ENCODE peak calls at places on chromosome 9, in four cellular contexts. One of them, this sample, is unnamed.

GRCh38 chr9:131635285-131635684 is 90.0 kb downstream of the PRRT1B start:
- DNase-seq in CD4-positive, CD25-positive, alpha-beta regulatory T cell: peak; percentile 93
- DNase-seq in fibroblast of lung: peak; percentile 96
- DNase-seq in SK-N-SH: no peak
- DNase-seq in this sample: peak; percentile 82

GRCh38 chr9:105993051-105993854 is 298.9 kb downstream of the TMEM38B start:
- DNase-seq in fibroblast of lung: no peak
- DNase-seq in CD4-positive, CD25-positive, alpha-beta regulatory T cell: no peak
- DNase-seq in SK-N-SH: no peak
- DNase-seq in this sample: no peak

GRCh38 chr9:74887041-74887980 is at the start of gene TRPM6:
- DNase-seq in SK-N-SH: peak; percentile 60
- DNase-seq in CD4-positive, CD25-positive, alpha-beta regulatory T cell: peak; percentile 36
- DNase-seq in fibroblast of lung: peak; percentile 82
- DNase-seq in this sample: peak; percentile 43

GRCh38 chr9:98770717-98771116 is 25.6 kb downstream of the ANKS6 start:
- DNase-seq in SK-N-SH: no peak
- DNase-seq in fibroblast of lung: no peak
- DNase-seq in CD4-positive, CD25-positive, alpha-beta regulatory T cell: no peak
- DNase-seq in this sample: no peak

GRCh38 chr9:131270171-131271015 is 5.9 kb downstream of the FAM78A start:
- DNase-seq in CD4-positive, CD25-positive, alpha-beta regulatory T cell: peak; percentile 82
- DNase-seq in fibroblast of lung: no peak
- DNase-seq in SK-N-SH: no peak
- DNase-seq in this sample: no peak

GRCh38 chr9:20804476-20805253 is 120.6 kb downstream of the FOCAD start:
- DNase-seq in CD4-positive, CD25-positive, alpha-beta regulatory T cell: no peak
- DNase-seq in SK-N-SH: no peak
- DNase-seq in fibroblast of lung: no peak
- DNase-seq in this sample: no peak

GRCh38 chr9:125387861-125388524 is 126.4 kb downstream of the GAPVD1 start:
- DNase-seq in SK-N-SH: no peak
- DNase-seq in fibroblast of lung: no peak
- DNase-seq in CD4-positive, CD25-positive, alpha-beta regulatory T cell: no peak
- DNase-seq in this sample: no peak

GRCh38 chr9:115691097-115691496 is 462.5 kb upstream of the PAPPA start:
- DNase-seq in fibroblast of lung: peak; percentile 96
- DNase-seq in SK-N-SH: no peak
- DNase-seq in CD4-positive, CD25-positive, alpha-beta regulatory T cell: no peak
- DNase-seq in this sample: no peak

GRCh38 chr9:134171316-134172197 is 7.2 kb upstream of the RNU6ATAC start:
- DNase-seq in SK-N-SH: no peak
- DNase-seq in fibroblast of lung: peak; percentile 70
- DNase-seq in CD4-positive, CD25-positive, alpha-beta regulatory T cell: no peak
- DNase-seq in this sample: no peak

GRCh38 chr9:14661421-14662059 is 31.7 kb downstream of the ZDHHC21 start:
- DNase-seq in CD4-positive, CD25-positive, alpha-beta regulatory T cell: peak; percentile 40
- DNase-seq in SK-N-SH: peak; percentile 58
- DNase-seq in fibroblast of lung: peak; percentile 60
- DNase-seq in this sample: no peak

GRCh38 chr9:130912932-130913598 is 16.5 kb upstream of the QRFP start:
- DNase-seq in SK-N-SH: no peak
- DNase-seq in CD4-positive, CD25-positive, alpha-beta regulatory T cell: no peak
- DNase-seq in fibroblast of lung: peak; percentile 81
- DNase-seq in this sample: no peak

GRCh38 chr9:35806101-35806500 is 6.0 kb downstream of the SPAG8 start:
- DNase-seq in CD4-positive, CD25-positive, alpha-beta regulatory T cell: no peak
- DNase-seq in SK-N-SH: no peak
- DNase-seq in fibroblast of lung: no peak
- DNase-seq in this sample: no peak

GRCh38 chr9:26975728-26976707 is 19.8 kb downstream of the IFT74 start:
- DNase-seq in SK-N-SH: peak; percentile 10
- DNase-seq in fibroblast of lung: peak; percentile 51
- DNase-seq in CD4-positive, CD25-positive, alpha-beta regulatory T cell: peak; percentile 30
- DNase-seq in this sample: no peak

GRCh38 chr9:77291714-77292113 is 114.4 kb downstream of the VPS13A start:
- DNase-seq in SK-N-SH: peak; percentile 15
- DNase-seq in fibroblast of lung: peak; percentile 50
- DNase-seq in CD4-positive, CD25-positive, alpha-beta regulatory T cell: no peak
- DNase-seq in this sample: peak; percentile 28

GRCh38 chr9:70484232-70485130 is 70.0 kb upstream of the KLF9 start:
- DNase-seq in CD4-positive, CD25-positive, alpha-beta regulatory T cell: peak; percentile 59
- DNase-seq in SK-N-SH: peak; percentile 74
- DNase-seq in fibroblast of lung: peak; percentile 92
- DNase-seq in this sample: peak; percentile 56

GRCh38 chr9:134595014-134595413 is 46.6 kb upstream of the COL5A1 start:
- DNase-seq in CD4-positive, CD25-positive, alpha-beta regulatory T cell: no peak
- DNase-seq in SK-N-SH: no peak
- DNase-seq in fibroblast of lung: no peak
- DNase-seq in this sample: no peak

GRCh38 chr9:122580360-122580759 is 2.8 kb downstream of the OR1L8 start:
- DNase-seq in fibroblast of lung: no peak
- DNase-seq in CD4-positive, CD25-positive, alpha-beta regulatory T cell: no peak
- DNase-seq in SK-N-SH: no peak
- DNase-seq in this sample: no peak

GRCh38 chr9:75358837-75359236 is 270.5 kb downstream of the OSTF1 start:
- DNase-seq in fibroblast of lung: no peak
- DNase-seq in SK-N-SH: no peak
- DNase-seq in CD4-positive, CD25-positive, alpha-beta regulatory T cell: no peak
- DNase-seq in this sample: no peak

GRCh38 chr9:32722704-32723103 is 60.6 kb upstream of the TMEM215 start:
- DNase-seq in CD4-positive, CD25-positive, alpha-beta regulatory T cell: no peak
- DNase-seq in fibroblast of lung: no peak
- DNase-seq in SK-N-SH: no peak
- DNase-seq in this sample: no peak

GRCh38 chr9:133545494-133546286 is 11.2 kb downstream of the ADAMTSL2 start:
- DNase-seq in CD4-positive, CD25-positive, alpha-beta regulatory T cell: no peak
- DNase-seq in SK-N-SH: peak; percentile 79
- DNase-seq in fibroblast of lung: no peak
- DNase-seq in this sample: no peak

GRCh38 chr9:104256710-104257091 is 162.6 kb downstream of the SMC2 start:
- DNase-seq in fibroblast of lung: no peak
- DNase-seq in SK-N-SH: no peak
- DNase-seq in CD4-positive, CD25-positive, alpha-beta regulatory T cell: no peak
- DNase-seq in this sample: no peak
- H3K4me1 ChIP-seq in fibroblast of lung: no peaks in the 10 kb centered on the region
- H3K4me1 ChIP-seq in SK-N-SH: no peaks in the 10 kb centered on the region
- H3K4me1 ChIP-seq in CD4-positive, CD25-positive, alpha-beta regulatory T cell: no peaks in the 10 kb centered on the region
- H3K4me1 ChIP-seq in this sample: peaks cover 38% of the 10 kb centered on the region

DNA sequence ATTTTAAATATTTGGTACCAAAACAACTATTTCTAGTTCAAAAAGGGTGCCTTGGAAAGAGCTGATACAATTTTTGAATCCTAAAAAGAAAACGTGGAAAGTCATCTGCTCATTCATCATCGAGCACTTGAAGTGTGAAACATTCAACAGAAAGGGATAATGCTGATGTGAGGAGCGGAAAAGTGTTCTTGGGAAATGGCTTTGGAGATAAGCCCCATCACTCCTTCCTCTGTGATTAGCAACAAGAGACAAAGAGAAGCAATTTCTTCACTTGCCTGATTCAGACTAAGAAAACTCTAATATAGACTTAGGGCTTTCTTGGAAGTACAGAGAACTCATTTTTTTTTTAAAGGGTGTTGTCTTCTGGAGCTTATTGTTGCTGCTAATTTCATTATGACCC is 74.9 kb downstream of the C9orf152 start:
- DNase-seq in CD4-positive, CD25-positive, alpha-beta regulatory T cell: no peak
- DNase-seq in fibroblast of lung: no peak
- DNase-seq in SK-N-SH: no peak
- DNase-seq in this sample: no peak
- H3K4me1 ChIP-seq in CD4-positive, CD25-positive, alpha-beta regulatory T cell: no peaks in the 10 kb centered on the region
- H3K4me1 ChIP-seq in fibroblast of lung: peaks cover 40% of the 10 kb centered on the region
- H3K4me1 ChIP-seq in SK-N-SH: peaks cover 28% of the 10 kb centered on the region
- H3K4me1 ChIP-seq in this sample: no peaks in the 10 kb centered on the region

GRCh38 chr9:81621111-81621510 is 68.2 kb downstream of the TLE1 start:
- DNase-seq in SK-N-SH: no peak
- DNase-seq in CD4-positive, CD25-positive, alpha-beta regulatory T cell: no peak
- DNase-seq in fibroblast of lung: no peak
- DNase-seq in this sample: peak; percentile 14

GRCh38 chr9:81619353-81620008 is 69.9 kb downstream of the TLE1 start:
- DNase-seq in fibroblast of lung: peak; percentile 98
- DNase-seq in CD4-positive, CD25-positive, alpha-beta regulatory T cell: no peak
- DNase-seq in SK-N-SH: no peak
- DNase-seq in this sample: no peak

GRCh38 chr9:81620009-81620405 is 69.3 kb downstream of the TLE1 start:
- DNase-seq in SK-N-SH: no peak
- DNase-seq in CD4-positive, CD25-positive, alpha-beta regulatory T cell: no peak
- DNase-seq in fibroblast of lung: no peak
- DNase-seq in this sample: no peak

GRCh38 chr9:81616141-81616540 is 73.2 kb downstream of the TLE1 start:
- DNase-seq in CD4-positive, CD25-positive, alpha-beta regulatory T cell: no peak
- DNase-seq in SK-N-SH: no peak
- DNase-seq in fibroblast of lung: no peak
- DNase-seq in this sample: no peak

DNA sequence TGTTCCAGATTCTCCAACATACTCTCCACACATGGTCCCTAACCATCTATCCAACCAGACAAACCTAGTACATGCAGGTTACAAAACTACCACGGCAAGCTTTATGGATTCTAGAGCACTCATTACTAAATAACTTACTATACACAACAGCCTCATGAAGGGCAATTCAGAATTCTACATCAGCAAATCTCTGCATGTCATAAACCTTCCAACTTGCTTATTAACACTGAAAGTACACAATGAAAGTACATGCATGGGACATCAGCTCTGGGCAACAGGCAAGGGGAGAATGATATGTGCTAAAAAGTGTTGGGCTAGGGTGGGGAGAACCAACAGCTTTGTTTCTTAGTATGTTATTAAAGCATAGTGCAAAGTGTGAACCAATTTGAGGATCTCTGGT is 70.4 kb downstream of the TLE1 start:
- DNase-seq in SK-N-SH: no peak
- DNase-seq in CD4-positive, CD25-positive, alpha-beta regulatory T cell: no peak
- DNase-seq in fibroblast of lung: no peak
- DNase-seq in this sample: no peak
- H3K4me1 ChIP-seq in SK-N-SH: no peaks in the 10 kb centered on the region
- H3K4me1 ChIP-seq in CD4-positive, CD25-positive, alpha-beta regulatory T cell: no peaks in the 10 kb centered on the region
- H3K4me1 ChIP-seq in fibroblast of lung: peaks cover 12% of the 10 kb centered on the region
- H3K4me1 ChIP-seq in this sample: peaks cover 12% of the 10 kb centered on the region

DNA sequence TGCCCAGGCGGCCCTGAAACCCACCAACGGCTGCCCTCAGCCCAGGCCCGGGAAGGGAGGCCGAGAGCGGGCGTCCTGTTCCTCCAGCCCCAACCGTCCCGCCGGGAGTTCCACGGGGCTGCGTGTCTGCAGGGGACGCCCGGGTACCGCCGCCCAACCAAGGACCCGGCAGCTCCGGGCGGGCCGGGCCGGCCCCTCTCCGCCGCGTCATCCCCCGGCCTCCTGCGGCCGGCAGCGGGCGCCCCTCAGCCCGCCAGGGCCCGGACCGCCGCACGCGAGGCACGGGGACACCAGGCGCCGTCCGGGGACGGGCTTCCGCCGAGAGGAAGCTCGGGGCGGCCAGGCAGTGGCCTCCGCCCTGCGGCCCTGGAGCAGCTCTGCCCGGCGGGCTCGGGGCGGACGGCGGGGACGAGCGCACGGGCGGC is 432 bp downstream of the FBXW5 start:
- DNase-seq in fibroblast of lung: peak; percentile 61
- DNase-seq in CD4-positive, CD25-positive, alpha-beta regulatory T cell: no peak
- DNase-seq in SK-N-SH: peak; percentile 90
- DNase-seq in this sample: no peak
- H3K4me1 ChIP-seq in fibroblast of lung: peaks cover 2% of the 10 kb centered on the region
- H3K4me1 ChIP-seq in CD4-positive, CD25-positive, alpha-beta regulatory T cell: peaks cover 26% of the 10 kb centered on the region
- H3K4me1 ChIP-seq in SK-N-SH: no peaks in the 10 kb centered on the region
- H3K4me1 ChIP-seq in this sample: peaks cover 18% of the 10 kb centered on the region

DNA sequence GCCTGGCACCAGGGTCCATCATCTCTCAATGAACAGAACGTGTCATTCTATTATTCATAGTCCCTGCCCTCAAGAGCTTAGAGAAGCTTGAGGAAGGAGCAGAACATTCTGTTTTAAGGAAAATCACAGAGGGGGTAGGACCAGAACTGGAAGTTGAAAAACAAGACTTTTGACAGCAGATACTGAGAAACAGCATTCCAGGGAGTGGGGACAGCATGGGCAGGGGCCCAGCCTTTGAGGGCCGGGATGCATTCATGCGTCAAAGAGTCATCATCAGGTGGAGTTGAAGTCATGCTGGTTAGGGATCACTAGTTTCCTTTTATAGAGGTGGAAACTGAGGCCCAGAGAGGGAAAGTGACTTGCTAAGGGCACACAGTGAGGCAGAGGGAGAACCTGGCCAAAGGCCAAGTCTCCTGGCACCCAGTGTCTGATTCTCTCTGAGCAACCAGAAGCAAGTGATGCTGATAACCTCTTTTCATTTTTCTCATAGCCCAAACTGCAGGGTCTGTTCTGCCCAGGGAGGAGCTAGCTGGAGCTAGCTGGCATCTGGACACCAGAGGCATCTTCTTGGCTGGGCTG is 41.5 kb upstream of the STXBP1 start:
- DNase-seq in SK-N-SH: peak; percentile 74
- DNase-seq in fibroblast of lung: no peak
- DNase-seq in CD4-positive, CD25-positive, alpha-beta regulatory T cell: no peak
- DNase-seq in this sample: no peak
- H3K4me1 ChIP-seq in SK-N-SH: peaks cover 28% of the 10 kb centered on the region
- H3K4me1 ChIP-seq in fibroblast of lung: peaks cover 31% of the 10 kb centered on the region
- H3K4me1 ChIP-seq in CD4-positive, CD25-positive, alpha-beta regulatory T cell: peaks cover 37% of the 10 kb centered on the region
- H3K4me1 ChIP-seq in this sample: peaks cover 10% of the 10 kb centered on the region

GRCh38 chr9:137205126-137206069 is at the start of the genes NDOR1 and TMEM203:
- DNase-seq in fibroblast of lung: peak; percentile 78
- DNase-seq in CD4-positive, CD25-positive, alpha-beta regulatory T cell: peak; percentile 91
- DNase-seq in SK-N-SH: peak; percentile 99
- DNase-seq in this sample: peak; percentile 60
- H3K4me1 ChIP-seq in fibroblast of lung: peaks cover 20% of the 10 kb centered on the region
- H3K4me1 ChIP-seq in CD4-positive, CD25-positive, alpha-beta regulatory T cell: peaks cover 41% of the 10 kb centered on the region
- H3K4me1 ChIP-seq in SK-N-SH: peaks cover 11% of the 10 kb centered on the region
- H3K4me1 ChIP-seq in this sample: peaks cover 23% of the 10 kb centered on the region

GRCh38 chr9:113503131-113503541 is 39.6 kb downstream of the RGS3 start:
- DNase-seq in CD4-positive, CD25-positive, alpha-beta regulatory T cell: no peak
- DNase-seq in SK-N-SH: no peak
- DNase-seq in fibroblast of lung: no peak
- DNase-seq in this sample: no peak

GRCh38 chr9:113505963-113506624 is 42.6 kb downstream of the RGS3 start:
- DNase-seq in fibroblast of lung: no peak
- DNase-seq in SK-N-SH: no peak
- DNase-seq in CD4-positive, CD25-positive, alpha-beta regulatory T cell: no peak
- DNase-seq in this sample: no peak

GRCh38 chr9:113503613-113504230 is 40.2 kb downstream of the RGS3 start:
- DNase-seq in fibroblast of lung: no peak
- DNase-seq in SK-N-SH: no peak
- DNase-seq in CD4-positive, CD25-positive, alpha-beta regulatory T cell: no peak
- DNase-seq in this sample: no peak

GRCh38 chr9:113507256-113507655 is 43.7 kb downstream of the RGS3 start:
- DNase-seq in SK-N-SH: no peak
- DNase-seq in CD4-positive, CD25-positive, alpha-beta regulatory T cell: no peak
- DNase-seq in fibroblast of lung: no peak
- DNase-seq in this sample: no peak

GRCh38 chr9:113504725-113505590 is 41.4 kb downstream of the RGS3 start:
- DNase-seq in fibroblast of lung: peak; percentile 50
- DNase-seq in SK-N-SH: no peak
- DNase-seq in CD4-positive, CD25-positive, alpha-beta regulatory T cell: no peak
- DNase-seq in this sample: no peak
- H3K4me1 ChIP-seq in fibroblast of lung: peaks cover 2% of the 10 kb centered on the region
- H3K4me1 ChIP-seq in SK-N-SH: no peaks in the 10 kb centered on the region
- H3K4me1 ChIP-seq in CD4-positive, CD25-positive, alpha-beta regulatory T cell: no peaks in the 10 kb centered on the region
- H3K4me1 ChIP-seq in this sample: no peaks in the 10 kb centered on the region

This sample was measured in HAP-1.